ENCODE peak calls at places on chromosome 19, in ten cellular contexts. N, A, S, M, U, J, T, X, Q and Y are unnamed samples.

GRCh38 chr19:49104229-49104864 is 9.8 kb upstream of the LIN7B start:
- DNase-seq in N (no peak), A (no peak), S (no peak), M (peak), U (no peak), J (no peak), T (no peak), X (no peak), Q (no peak), Y (no peak)

GRCh38 chr19:50992666-50993035 is 8.8 kb downstream of the KLK8 start:
- DNase-seq in N (no peak), A (no peak), S (no peak), M (no peak), U (no peak), J (no peak), T (no peak), X (no peak), Q (no peak), Y (no peak)

GRCh38 chr19:39599116-39599515 is 3.2 kb upstream of the LGALS13 start:
- DNase-seq in N (peak), A (peak), S (no peak), M (peak), U (no peak), J (no peak), T (peak), X (no peak), Q (peak), Y (no peak)

GRCh38 chr19:38434549-38435051 is 1.1 kb downstream of the RYR1 start:
- DNase-seq in N (no peak), A (no peak), S (no peak), M (peak), U (no peak), J (no peak), T (no peak), X (no peak), Q (no peak), Y (no peak)

GRCh38 chr19:10552596-10553053 is 8.9 kb downstream of the ATG4D start:
- DNase-seq in N (peak), A (peak), S (no peak), M (no peak), U (no peak), J (no peak), T (peak), X (no peak), Q (no peak), Y (no peak)

GRCh38 chr19:2207991-2208860 is 27.9 kb downstream of the PLEKHJ1 start:
- DNase-seq in N (no peak), A (peak), S (peak), M (peak), U (no peak), J (peak), T (peak), X (no peak), Q (no peak), Y (no peak)

GRCh38 chr19:2266183-2266993 is 10.2 kb upstream of the JSRP1 start:
- DNase-seq in N (peak), A (peak), S (peak), M (no peak), U (peak), J (no peak), T (peak), X (no peak), Q (no peak), Y (no peak)

GRCh38 chr19:43315851-43316250 is 37.6 kb upstream of the CD177 start:
- DNase-seq in N (no peak), A (no peak), S (no peak), M (no peak), U (no peak), J (no peak), T (no peak), X (no peak), Q (no peak), Y (no peak)

GRCh38 chr19:7373862-7374261 is 25.1 kb downstream of the ARHGEF18 start:
- DNase-seq in N (peak), A (no peak), S (no peak), M (no peak), U (no peak), J (no peak), T (peak), X (no peak), Q (no peak), Y (no peak)

GRCh38 chr19:1255186-1256161 is 7.1 kb downstream of the MIDN start:
- DNase-seq in N (no peak), A (peak), S (no peak), M (no peak), U (no peak), J (no peak), T (no peak), X (no peak), Q (no peak), Y (no peak)

GRCh38 chr19:16328824-16329482 is 4.3 kb downstream of the KLF2 start:
- DNase-seq in N (peak), A (peak), S (no peak), M (no peak), U (no peak), J (no peak), T (peak), X (no peak), Q (no peak), Y (peak)

GRCh38 chr19:46825731-46826055 is 25.0 kb downstream of the AP2S1 start:
- DNase-seq in N (no peak), A (no peak), S (no peak), M (no peak), U (no peak), J (no peak), T (no peak), X (no peak), Q (no peak), Y (no peak)

GRCh38 chr19:8412783-8413592 is at the start of gene MARCHF2:
- DNase-seq in N (peak), A (peak), S (peak), M (peak), U (peak), J (peak), T (peak), X (peak), Q (peak), Y (peak)

GRCh38 chr19:6312018-6312417 is 21.4 kb downstream of the ACER1 start:
- DNase-seq in N (no peak), A (no peak), S (no peak), M (no peak), U (no peak), J (no peak), T (no peak), X (no peak), Q (no peak), Y (no peak)

GRCh38 chr19:397321-397720 is 11.6 kb downstream of the C2CD4C start:
- DNase-seq in N (no peak), A (no peak), S (no peak), M (no peak), U (no peak), J (no peak), T (no peak), X (no peak), Q (no peak), Y (no peak)

GRCh38 chr19:34838753-34839431 is 65.9 kb upstream of the ZNF599 start:
- DNase-seq in N (no peak), A (peak), S (no peak), M (peak), U (no peak), J (no peak), T (no peak), X (no peak), Q (peak), Y (no peak)

GRCh38 chr19:1945899-1946298 is 4.9 kb downstream of the CSNK1G2 start:
- DNase-seq in N (peak), A (peak), S (no peak), M (peak), U (no peak), J (no peak), T (no peak), X (peak), Q (no peak), Y (no peak)

GRCh38 chr19:12665646-12666304 is 767 bp downstream of the MAN2B1 start:
- DNase-seq in N (peak), A (peak), S (no peak), M (no peak), U (no peak), J (no peak), T (peak), X (no peak), Q (no peak), Y (no peak)

GRCh38 chr19:23415034-23415433 is 19.8 kb upstream of the ZNF91 start:
- DNase-seq in N (no peak), A (no peak), S (no peak), M (peak), U (no peak), J (no peak), T (no peak), X (no peak), Q (no peak), Y (no peak)

GRCh38 chr19:46902402-46902766 is 41.6 kb downstream of the ARHGAP35 start:
- DNase-seq in N (no peak), A (peak), S (no peak), M (no peak), U (no peak), J (no peak), T (no peak), X (no peak), Q (no peak), Y (no peak)

GRCh38 chr19:36152061-36152885 is at the start of gene COX7A1:
- DNase-seq in N (no peak), A (peak), S (peak), M (no peak), U (no peak), J (no peak), T (no peak), X (no peak), Q (no peak), Y (no peak)

GRCh38 chr19:45009625-45010255 is 8.5 kb downstream of the RELB start:
- DNase-seq in N (no peak), A (no peak), S (no peak), M (no peak), U (no peak), J (no peak), T (no peak), X (no peak), Q (no peak), Y (no peak)

GRCh38 chr19:58265100-58265499 is 13.7 kb upstream of the ZNF8 start:
- DNase-seq in N (no peak), A (no peak), S (no peak), M (no peak), U (no peak), J (no peak), T (no peak), X (no peak), Q (no peak), Y (no peak)

GRCh38 chr19:3983936-3984583 is 1.2 kb downstream of the EEF2 start:
- DNase-seq in N (peak), A (peak), S (no peak), M (peak), U (no peak), J (no peak), T (peak), X (no peak), Q (no peak), Y (no peak)

GRCh38 chr19:27392027-27392632 is 1820.8 kb downstream of the UQCRFS1 start:
- DNase-seq in N (no peak), A (no peak), S (peak), M (no peak), U (no peak), J (no peak), T (no peak), X (no peak), Q (no peak), Y (no peak)